ENCODE peak calls at places on chromosomes 16 and 17, in eight cellular contexts. One of them, this sample, is unnamed.

GRCh38 chr17:48555616-48556533 is 11.0 kb upstream of the HOXB2 start:
- DNase-seq in nucleus accumbens: no peak
- DNase-seq in kidney glomerular epithelial cell: no peak
- DNase-seq in foreskin fibroblast: no peak
- DNase-seq in NCI-H1417: peak; percentile 74
- DNase-seq in GM10248: no peak
- DNase-seq in ascending aorta: no peak
- DNase-seq in stimulated activated CD4-positive, alpha-beta T cell treated with anti-CD3 and anti-CD28 coated beads, Interleukin-1b, Interleukin-23, amount 100 ng/mL, for 48 hours: peak; percentile 16
- DNase-seq in this sample: no peak

GRCh38 chr16:2701272-2701671 is 18.8 kb downstream of the PRSS27 start:
- DNase-seq in nucleus accumbens: no peak
- DNase-seq in ascending aorta: no peak
- DNase-seq in NCI-H1417: no peak
- DNase-seq in stimulated activated CD4-positive, alpha-beta T cell treated with anti-CD3 and anti-CD28 coated beads, Interleukin-1b, Interleukin-23, amount 100 ng/mL, for 48 hours: no peak
- DNase-seq in foreskin fibroblast: no peak
- DNase-seq in kidney glomerular epithelial cell: no peak
- DNase-seq in GM10248: no peak
- DNase-seq in this sample: no peak

GRCh38 chr17:77308768-77309726 is 168.3 kb downstream of the SEC14L1 start:
- DNase-seq in GM10248: no peak
- DNase-seq in ascending aorta: no peak
- DNase-seq in foreskin fibroblast: peak; percentile 84
- DNase-seq in nucleus accumbens: no peak
- DNase-seq in kidney glomerular epithelial cell: peak; percentile 59
- DNase-seq in stimulated activated CD4-positive, alpha-beta T cell treated with anti-CD3 and anti-CD28 coated beads, Interleukin-1b, Interleukin-23, amount 100 ng/mL, for 48 hours: no peak
- DNase-seq in NCI-H1417: no peak
- DNase-seq in this sample: peak; percentile 82

GRCh38 chr17:5080591-5080990 is 2.3 kb downstream of the ZFP3 start:
- DNase-seq in stimulated activated CD4-positive, alpha-beta T cell treated with anti-CD3 and anti-CD28 coated beads, Interleukin-1b, Interleukin-23, amount 100 ng/mL, for 48 hours: no peak
- DNase-seq in ascending aorta: no peak
- DNase-seq in nucleus accumbens: no peak
- DNase-seq in NCI-H1417: no peak
- DNase-seq in foreskin fibroblast: no peak
- DNase-seq in GM10248: no peak
- DNase-seq in kidney glomerular epithelial cell: no peak
- DNase-seq in this sample: no peak

GRCh38 chr17:48990882-48991357 is 6.3 kb upstream of the IGF2BP1 start:
- DNase-seq in GM10248: no peak
- DNase-seq in stimulated activated CD4-positive, alpha-beta T cell treated with anti-CD3 and anti-CD28 coated beads, Interleukin-1b, Interleukin-23, amount 100 ng/mL, for 48 hours: no peak
- DNase-seq in nucleus accumbens: no peak
- DNase-seq in foreskin fibroblast: no peak
- DNase-seq in ascending aorta: no peak
- DNase-seq in NCI-H1417: no peak
- DNase-seq in kidney glomerular epithelial cell: no peak
- DNase-seq in this sample: no peak

GRCh38 chr17:75645889-75646625 is 12.8 kb downstream of the SMIM5 start:
- DNase-seq in foreskin fibroblast: no peak
- DNase-seq in stimulated activated CD4-positive, alpha-beta T cell treated with anti-CD3 and anti-CD28 coated beads, Interleukin-1b, Interleukin-23, amount 100 ng/mL, for 48 hours: no peak
- DNase-seq in GM10248: peak; percentile 89
- DNase-seq in nucleus accumbens: peak; percentile 85
- DNase-seq in kidney glomerular epithelial cell: peak; percentile 98
- DNase-seq in NCI-H1417: peak; percentile 34
- DNase-seq in ascending aorta: no peak
- DNase-seq in this sample: no peak

GRCh38 chr17:38969281-38969680 is 2.1 kb upstream of the FBXO47 start:
- DNase-seq in kidney glomerular epithelial cell: no peak
- DNase-seq in GM10248: no peak
- DNase-seq in nucleus accumbens: no peak
- DNase-seq in foreskin fibroblast: no peak
- DNase-seq in ascending aorta: no peak
- DNase-seq in NCI-H1417: no peak
- DNase-seq in stimulated activated CD4-positive, alpha-beta T cell treated with anti-CD3 and anti-CD28 coated beads, Interleukin-1b, Interleukin-23, amount 100 ng/mL, for 48 hours: no peak
- DNase-seq in this sample: no peak

GRCh38 chr16:30715777-30716445 is 16.9 kb downstream of the SRCAP start:
- DNase-seq in kidney glomerular epithelial cell: no peak
- DNase-seq in nucleus accumbens: no peak
- DNase-seq in ascending aorta: no peak
- DNase-seq in stimulated activated CD4-positive, alpha-beta T cell treated with anti-CD3 and anti-CD28 coated beads, Interleukin-1b, Interleukin-23, amount 100 ng/mL, for 48 hours: peak; percentile 57
- DNase-seq in foreskin fibroblast: no peak
- DNase-seq in GM10248: peak; percentile 49
- DNase-seq in NCI-H1417: no peak
- DNase-seq in this sample: peak; percentile 40

GRCh38 chr17:14793237-14793636 is 471.9 kb downstream of the PMP22 start:
- DNase-seq in kidney glomerular epithelial cell: no peak
- DNase-seq in foreskin fibroblast: peak; percentile 51
- DNase-seq in NCI-H1417: no peak
- DNase-seq in stimulated activated CD4-positive, alpha-beta T cell treated with anti-CD3 and anti-CD28 coated beads, Interleukin-1b, Interleukin-23, amount 100 ng/mL, for 48 hours: no peak
- DNase-seq in nucleus accumbens: no peak
- DNase-seq in ascending aorta: no peak
- DNase-seq in GM10248: no peak
- DNase-seq in this sample: peak; percentile 71

GRCh38 chr17:75778861-75779249 is 5.8 kb upstream of the UNK start:
- DNase-seq in foreskin fibroblast: no peak
- DNase-seq in NCI-H1417: no peak
- DNase-seq in nucleus accumbens: no peak
- DNase-seq in stimulated activated CD4-positive, alpha-beta T cell treated with anti-CD3 and anti-CD28 coated beads, Interleukin-1b, Interleukin-23, amount 100 ng/mL, for 48 hours: no peak
- DNase-seq in kidney glomerular epithelial cell: no peak
- DNase-seq in GM10248: peak; percentile 63
- DNase-seq in ascending aorta: peak; percentile 65
- DNase-seq in this sample: no peak

GRCh38 chr17:48490391-48491026 is 40.3 kb downstream of the HOXB1 start:
- DNase-seq in foreskin fibroblast: no peak
- DNase-seq in kidney glomerular epithelial cell: no peak
- DNase-seq in nucleus accumbens: no peak
- DNase-seq in GM10248: no peak
- DNase-seq in NCI-H1417: no peak
- DNase-seq in stimulated activated CD4-positive, alpha-beta T cell treated with anti-CD3 and anti-CD28 coated beads, Interleukin-1b, Interleukin-23, amount 100 ng/mL, for 48 hours: no peak
- DNase-seq in ascending aorta: no peak
- DNase-seq in this sample: no peak

GRCh38 chr16:10548404-10548803 is 32.0 kb downstream of the EMP2 start:
- DNase-seq in stimulated activated CD4-positive, alpha-beta T cell treated with anti-CD3 and anti-CD28 coated beads, Interleukin-1b, Interleukin-23, amount 100 ng/mL, for 48 hours: no peak
- DNase-seq in ascending aorta: no peak
- DNase-seq in nucleus accumbens: no peak
- DNase-seq in GM10248: no peak
- DNase-seq in NCI-H1417: no peak
- DNase-seq in kidney glomerular epithelial cell: no peak
- DNase-seq in foreskin fibroblast: no peak
- DNase-seq in this sample: no peak

GRCh38 chr17:62807812-62808575 is at the start of gene MARCHF10:
- DNase-seq in stimulated activated CD4-positive, alpha-beta T cell treated with anti-CD3 and anti-CD28 coated beads, Interleukin-1b, Interleukin-23, amount 100 ng/mL, for 48 hours: peak; percentile 2
- DNase-seq in GM10248: peak; percentile 69
- DNase-seq in NCI-H1417: peak; percentile 93
- DNase-seq in nucleus accumbens: peak; percentile 18
- DNase-seq in foreskin fibroblast: no peak
- DNase-seq in kidney glomerular epithelial cell: no peak
- DNase-seq in ascending aorta: no peak
- DNase-seq in this sample: no peak

GRCh38 chr17:74742978-74743545 is 5.4 kb upstream of the NHERF1 start:
- DNase-seq in ascending aorta: no peak
- DNase-seq in foreskin fibroblast: no peak
- DNase-seq in stimulated activated CD4-positive, alpha-beta T cell treated with anti-CD3 and anti-CD28 coated beads, Interleukin-1b, Interleukin-23, amount 100 ng/mL, for 48 hours: no peak
- DNase-seq in GM10248: no peak
- DNase-seq in NCI-H1417: no peak
- DNase-seq in kidney glomerular epithelial cell: no peak
- DNase-seq in nucleus accumbens: no peak
- DNase-seq in this sample: no peak

GRCh38 chr16:70588565-70588964 is 57.8 kb upstream of the IL34 start:
- DNase-seq in GM10248: no peak
- DNase-seq in NCI-H1417: no peak
- DNase-seq in foreskin fibroblast: no peak
- DNase-seq in ascending aorta: no peak
- DNase-seq in kidney glomerular epithelial cell: no peak
- DNase-seq in stimulated activated CD4-positive, alpha-beta T cell treated with anti-CD3 and anti-CD28 coated beads, Interleukin-1b, Interleukin-23, amount 100 ng/mL, for 48 hours: no peak
- DNase-seq in nucleus accumbens: no peak
- DNase-seq in this sample: no peak

GRCh38 chr16:46691720-46692119 is 2.3 kb downstream of the ORC6 start:
- DNase-seq in NCI-H1417: no peak
- DNase-seq in kidney glomerular epithelial cell: no peak
- DNase-seq in GM10248: no peak
- DNase-seq in nucleus accumbens: no peak
- DNase-seq in stimulated activated CD4-positive, alpha-beta T cell treated with anti-CD3 and anti-CD28 coated beads, Interleukin-1b, Interleukin-23, amount 100 ng/mL, for 48 hours: no peak
- DNase-seq in foreskin fibroblast: no peak
- DNase-seq in ascending aorta: no peak
- DNase-seq in this sample: no peak

GRCh38 chr16:30924086-30924714 is 828 bp downstream of the FBXL19 start:
- DNase-seq in stimulated activated CD4-positive, alpha-beta T cell treated with anti-CD3 and anti-CD28 coated beads, Interleukin-1b, Interleukin-23, amount 100 ng/mL, for 48 hours: no peak
- DNase-seq in nucleus accumbens: no peak
- DNase-seq in foreskin fibroblast: no peak
- DNase-seq in NCI-H1417: peak; percentile 40
- DNase-seq in kidney glomerular epithelial cell: no peak
- DNase-seq in ascending aorta: peak; percentile 72
- DNase-seq in GM10248: peak; percentile 42
- DNase-seq in this sample: no peak

GRCh38 chr16:84922351-84923135 is 88.8 kb downstream of the ZDHHC7 start:
- DNase-seq in stimulated activated CD4-positive, alpha-beta T cell treated with anti-CD3 and anti-CD28 coated beads, Interleukin-1b, Interleukin-23, amount 100 ng/mL, for 48 hours: no peak
- DNase-seq in ascending aorta: no peak
- DNase-seq in GM10248: no peak
- DNase-seq in foreskin fibroblast: no peak
- DNase-seq in nucleus accumbens: peak; percentile 74
- DNase-seq in NCI-H1417: peak; percentile 6
- DNase-seq in kidney glomerular epithelial cell: no peak
- DNase-seq in this sample: no peak

GRCh38 chr16:81546781-81547180 is 102.2 kb downstream of the CMIP start:
- DNase-seq in foreskin fibroblast: no peak
- DNase-seq in kidney glomerular epithelial cell: no peak
- DNase-seq in nucleus accumbens: no peak
- DNase-seq in NCI-H1417: no peak
- DNase-seq in GM10248: no peak
- DNase-seq in ascending aorta: no peak
- DNase-seq in stimulated activated CD4-positive, alpha-beta T cell treated with anti-CD3 and anti-CD28 coated beads, Interleukin-1b, Interleukin-23, amount 100 ng/mL, for 48 hours: no peak
- DNase-seq in this sample: no peak

GRCh38 chr16:67110136-67110847 is 551 bp downstream of the PHAF1 start:
- DNase-seq in foreskin fibroblast: no peak
- DNase-seq in nucleus accumbens: no peak
- DNase-seq in kidney glomerular epithelial cell: no peak
- DNase-seq in ascending aorta: no peak
- DNase-seq in GM10248: peak; percentile 35
- DNase-seq in NCI-H1417: no peak
- DNase-seq in stimulated activated CD4-positive, alpha-beta T cell treated with anti-CD3 and anti-CD28 coated beads, Interleukin-1b, Interleukin-23, amount 100 ng/mL, for 48 hours: no peak
- DNase-seq in this sample: no peak

GRCh38 chr17:27379863-27380533 is 76.2 kb upstream of the KSR1 start:
- DNase-seq in ascending aorta: peak; percentile 81
- DNase-seq in stimulated activated CD4-positive, alpha-beta T cell treated with anti-CD3 and anti-CD28 coated beads, Interleukin-1b, Interleukin-23, amount 100 ng/mL, for 48 hours: no peak
- DNase-seq in NCI-H1417: no peak
- DNase-seq in nucleus accumbens: peak; percentile 35
- DNase-seq in GM10248: no peak
- DNase-seq in foreskin fibroblast: peak; percentile 36
- DNase-seq in kidney glomerular epithelial cell: peak; percentile 28
- DNase-seq in this sample: peak; percentile 21

GRCh38 chr17:2058521-2059124 is 3.7 kb downstream of the HIC1 start:
- DNase-seq in foreskin fibroblast: no peak
- DNase-seq in NCI-H1417: no peak
- DNase-seq in ascending aorta: no peak
- DNase-seq in GM10248: peak; percentile 78
- DNase-seq in nucleus accumbens: no peak
- DNase-seq in kidney glomerular epithelial cell: peak; percentile 16
- DNase-seq in stimulated activated CD4-positive, alpha-beta T cell treated with anti-CD3 and anti-CD28 coated beads, Interleukin-1b, Interleukin-23, amount 100 ng/mL, for 48 hours: peak; percentile 64
- DNase-seq in this sample: peak; percentile 63

GRCh38 chr17:35313875-35314409 is 59.5 kb downstream of the SLFN11 start:
- DNase-seq in foreskin fibroblast: no peak
- DNase-seq in stimulated activated CD4-positive, alpha-beta T cell treated with anti-CD3 and anti-CD28 coated beads, Interleukin-1b, Interleukin-23, amount 100 ng/mL, for 48 hours: peak; percentile 4
- DNase-seq in ascending aorta: peak; percentile 64
- DNase-seq in nucleus accumbens: no peak
- DNase-seq in kidney glomerular epithelial cell: no peak
- DNase-seq in NCI-H1417: no peak
- DNase-seq in GM10248: peak; percentile 13
- DNase-seq in this sample: no peak

GRCh38 chr16:8677481-8677880 is 3.1 kb downstream of the ABAT start:
- DNase-seq in nucleus accumbens: no peak
- DNase-seq in foreskin fibroblast: peak; percentile 31
- DNase-seq in stimulated activated CD4-positive, alpha-beta T cell treated with anti-CD3 and anti-CD28 coated beads, Interleukin-1b, Interleukin-23, amount 100 ng/mL, for 48 hours: no peak
- DNase-seq in ascending aorta: no peak
- DNase-seq in NCI-H1417: no peak
- DNase-seq in GM10248: no peak
- DNase-seq in kidney glomerular epithelial cell: no peak
- DNase-seq in this sample: peak; percentile 9

GRCh38 chr17:79947351-79948031 is 88.2 kb downstream of the TBC1D16 start:
- DNase-seq in GM10248: no peak
- DNase-seq in foreskin fibroblast: no peak
- DNase-seq in NCI-H1417: no peak
- DNase-seq in nucleus accumbens: no peak
- DNase-seq in ascending aorta: peak; percentile 56
- DNase-seq in kidney glomerular epithelial cell: no peak
- DNase-seq in stimulated activated CD4-positive, alpha-beta T cell treated with anti-CD3 and anti-CD28 coated beads, Interleukin-1b, Interleukin-23, amount 100 ng/mL, for 48 hours: no peak
- DNase-seq in this sample: no peak

GRCh38 chr17:5003214-5003867 is 5.6 kb downstream of the KIF1C start:
- DNase-seq in nucleus accumbens: no peak
- DNase-seq in kidney glomerular epithelial cell: no peak
- DNase-seq in foreskin fibroblast: no peak
- DNase-seq in ascending aorta: no peak
- DNase-seq in NCI-H1417: no peak
- DNase-seq in stimulated activated CD4-positive, alpha-beta T cell treated with anti-CD3 and anti-CD28 coated beads, Interleukin-1b, Interleukin-23, amount 100 ng/mL, for 48 hours: no peak
- DNase-seq in GM10248: no peak
- DNase-seq in this sample: no peak

GRCh38 chr17:63631626-63632025 is 9.4 kb downstream of the MAP3K3 start:
- DNase-seq in GM10248: no peak
- DNase-seq in ascending aorta: no peak
- DNase-seq in nucleus accumbens: no peak
- DNase-seq in foreskin fibroblast: no peak
- DNase-seq in kidney glomerular epithelial cell: no peak
- DNase-seq in stimulated activated CD4-positive, alpha-beta T cell treated with anti-CD3 and anti-CD28 coated beads, Interleukin-1b, Interleukin-23, amount 100 ng/mL, for 48 hours: no peak
- DNase-seq in NCI-H1417: no peak
- DNase-seq in this sample: no peak

GRCh38 chr16:4373909-4374742 is 2.5 kb downstream of the VASN start:
- DNase-seq in kidney glomerular epithelial cell: peak; percentile 76
- DNase-seq in nucleus accumbens: peak; percentile 23
- DNase-seq in ascending aorta: peak; percentile 94
- DNase-seq in GM10248: no peak
- DNase-seq in foreskin fibroblast: peak; percentile 96
- DNase-seq in stimulated activated CD4-positive, alpha-beta T cell treated with anti-CD3 and anti-CD28 coated beads, Interleukin-1b, Interleukin-23, amount 100 ng/mL, for 48 hours: no peak
- DNase-seq in NCI-H1417: no peak
- DNase-seq in this sample: peak; percentile 98

GRCh38 chr17:65027305-65027704 is 29.2 kb downstream of the GNA13 start:
- DNase-seq in GM10248: peak; percentile 62
- DNase-seq in kidney glomerular epithelial cell: peak; percentile 58
- DNase-seq in ascending aorta: no peak
- DNase-seq in nucleus accumbens: no peak
- DNase-seq in NCI-H1417: no peak
- DNase-seq in foreskin fibroblast: peak; percentile 38
- DNase-seq in stimulated activated CD4-positive, alpha-beta T cell treated with anti-CD3 and anti-CD28 coated beads, Interleukin-1b, Interleukin-23, amount 100 ng/mL, for 48 hours: peak; percentile 51
- DNase-seq in this sample: peak; percentile 65

GRCh38 chr16:67719778-67720144 is 645 bp upstream of the GFOD2 start:
- DNase-seq in NCI-H1417: peak; percentile 31
- DNase-seq in kidney glomerular epithelial cell: peak; percentile 27
- DNase-seq in stimulated activated CD4-positive, alpha-beta T cell treated with anti-CD3 and anti-CD28 coated beads, Interleukin-1b, Interleukin-23, amount 100 ng/mL, for 48 hours: no peak
- DNase-seq in nucleus accumbens: peak; percentile 53
- DNase-seq in ascending aorta: peak; percentile 68
- DNase-seq in foreskin fibroblast: peak; percentile 51
- DNase-seq in GM10248: no peak
- DNase-seq in this sample: peak; percentile 66

GRCh38 chr17:66347661-66348604 is 45.5 kb downstream of the PRKCA start:
- DNase-seq in stimulated activated CD4-positive, alpha-beta T cell treated with anti-CD3 and anti-CD28 coated beads, Interleukin-1b, Interleukin-23, amount 100 ng/mL, for 48 hours: peak; percentile 47
- DNase-seq in GM10248: no peak
- DNase-seq in NCI-H1417: peak; percentile 45
- DNase-seq in ascending aorta: no peak
- DNase-seq in nucleus accumbens: no peak
- DNase-seq in kidney glomerular epithelial cell: no peak
- DNase-seq in foreskin fibroblast: peak; percentile 55
- DNase-seq in this sample: peak; percentile 35

GRCh38 chr16:8962393-8963009 is 1.2 kb downstream of the USP7 start:
- DNase-seq in NCI-H1417: peak; percentile 54
- DNase-seq in ascending aorta: no peak
- DNase-seq in kidney glomerular epithelial cell: no peak
- DNase-seq in nucleus accumbens: no peak
- DNase-seq in foreskin fibroblast: no peak
- DNase-seq in stimulated activated CD4-positive, alpha-beta T cell treated with anti-CD3 and anti-CD28 coated beads, Interleukin-1b, Interleukin-23, amount 100 ng/mL, for 48 hours: peak; percentile 42
- DNase-seq in GM10248: peak; percentile 59
- DNase-seq in this sample: no peak

GRCh38 chr17:12024332-12024731 is 3.7 kb downstream of the MAP2K4 start:
- DNase-seq in foreskin fibroblast: no peak
- DNase-seq in GM10248: no peak
- DNase-seq in ascending aorta: no peak
- DNase-seq in NCI-H1417: no peak
- DNase-seq in nucleus accumbens: no peak
- DNase-seq in kidney glomerular epithelial cell: peak; percentile 73
- DNase-seq in stimulated activated CD4-positive, alpha-beta T cell treated with anti-CD3 and anti-CD28 coated beads, Interleukin-1b, Interleukin-23, amount 100 ng/mL, for 48 hours: no peak
- DNase-seq in this sample: peak; percentile 48